ENCODE peak calls at places on chromosomes 12 and 14, in four cellular contexts. One of them, this sample, is unnamed.

GRCh38 chr14:105710119-105711057 is 184.0 kb downstream of the TMEM121 start:
- DNase-seq in Peyer's patch: no peak
- DNase-seq in germinal center: no peak
- DNase-seq in activated B cell treated with CpG ODN at 0.5 μM for 24 hours: no peak
- DNase-seq in this sample: no peak

GRCh38 chr12:105946541-105946940 is 192.2 kb downstream of the NUAK1 start:
- DNase-seq in Peyer's patch: no peak
- DNase-seq in germinal center: no peak
- DNase-seq in activated B cell treated with CpG ODN at 0.5 μM for 24 hours: no peak
- DNase-seq in this sample: no peak

GRCh38 chr14:93103392-93104080 is 12.2 kb downstream of the ITPK1 start:
- DNase-seq in Peyer's patch: peak
- DNase-seq in germinal center: peak
- DNase-seq in activated B cell treated with CpG ODN at 0.5 μM for 24 hours: peak
- DNase-seq in this sample: peak

GRCh38 chr14:60915781-60916180 is 65.1 kb downstream of the TRMT5 start:
- DNase-seq in Peyer's patch: no peak
- DNase-seq in germinal center: no peak
- DNase-seq in activated B cell treated with CpG ODN at 0.5 μM for 24 hours: no peak
- DNase-seq in this sample: no peak

GRCh38 chr12:96235497-96235826 is 41.3 kb downstream of the ELK3 start:
- DNase-seq in Peyer's patch: no peak
- DNase-seq in germinal center: no peak
- DNase-seq in activated B cell treated with CpG ODN at 0.5 μM for 24 hours: no peak
- DNase-seq in this sample: no peak

GRCh38 chr14:100593751-100594624 is 6.8 kb upstream of the BEGAIN start:
- DNase-seq in Peyer's patch: peak
- DNase-seq in germinal center: no peak
- DNase-seq in activated B cell treated with CpG ODN at 0.5 μM for 24 hours: no peak
- DNase-seq in this sample: no peak

GRCh38 chr14:89030921-89031320 is 206.5 kb downstream of the TTC8 start:
- DNase-seq in Peyer's patch: no peak
- DNase-seq in germinal center: no peak
- DNase-seq in activated B cell treated with CpG ODN at 0.5 μM for 24 hours: no peak
- DNase-seq in this sample: no peak

GRCh38 chr12:109387425-109388166 is 39.9 kb downstream of the MYO1H start:
- DNase-seq in Peyer's patch: no peak
- DNase-seq in germinal center: no peak
- DNase-seq in activated B cell treated with CpG ODN at 0.5 μM for 24 hours: no peak
- DNase-seq in this sample: peak

GRCh38 chr12:114916124-114916523 is 232.1 kb upstream of the TBX3 start:
- DNase-seq in Peyer's patch: no peak
- DNase-seq in germinal center: no peak
- DNase-seq in activated B cell treated with CpG ODN at 0.5 μM for 24 hours: no peak
- DNase-seq in this sample: no peak

This sample was measured in MM.1S.